ENCODE peak calls at places on chromosomes 11 and 22, in seven cellular contexts. H is mesendoderm; W is RWPE1; R is head of caudate nucleus; G is stimulated activated CD8-positive, alpha-beta memory T cell treated with anti-CD3 and anti-CD28 coated beads, Interleukin-4, amount 100 ng/mL, for 48 hours; Q is dorsolateral prefrontal cortex; K is fibroblast of the aortic adventitia. P is an unnamed sample.

GRCh38 chr11:61967924-61968757 is 707 bp upstream of the FTH1 start:
- DNase-seq in Q (peak; percentile 44), G (peak; percentile 64), W (peak; percentile 42), H (peak; percentile 52), R (peak; percentile 64), K (peak; percentile 26), P (no peak)

GRCh38 chr22:34334893-34335292 is 414.6 kb upstream of the LARGE1 start:
- DNase-seq in Q (no peak), R (no peak), G (no peak), W (no peak), K (no peak), H (peak; percentile 55), P (no peak)

GRCh38 chr22:22687638-22688500 is 43.5 kb downstream of the GGTLC2 start:
- DNase-seq in Q (peak; percentile 11), R (peak; percentile 32), G (peak; percentile 34), H (peak; percentile 41), W (peak; percentile 23), K (peak; percentile 71), P (no peak)

GRCh38 chr11:66800720-66801428 is 42.4 kb upstream of the RCE1 start:
- DNase-seq in W (no peak), G (no peak), K (no peak), R (no peak), H (no peak), Q (no peak), P (no peak)

GRCh38 chr11:12110714-12111481 is 508 bp downstream of the MICAL2 start:
- DNase-seq in W (no peak), R (peak; percentile 8), Q (no peak), G (peak; percentile 50), K (peak; percentile 40), H (no peak), P (peak; percentile 44)

GRCh38 chr11:45219411-45219810 is 66.7 kb downstream of the SYT13 start:
- DNase-seq in W (no peak), Q (no peak), H (no peak), G (no peak), R (no peak), K (no peak), P (no peak)

GRCh38 chr22:37069719-37070118 is 18.2 kb downstream of the KCTD17 start:
- DNase-seq in W (no peak), G (no peak), K (no peak), H (no peak), R (no peak), Q (no peak), P (no peak)

GRCh38 chr11:133174013-133174412 is 358.3 kb downstream of the OPCML start:
- DNase-seq in R (no peak), Q (no peak), G (no peak), W (no peak), H (no peak), K (no peak), P (no peak)

GRCh38 chr11:78205256-78205655 is 16.5 kb downstream of the USP35 start:
- DNase-seq in G (no peak), K (no peak), W (no peak), R (no peak), H (no peak), Q (no peak), P (no peak)

GRCh38 chr11:20025331-20025840 is 134.9 kb downstream of the DBX1 start:
- DNase-seq in H (peak; percentile 81), W (no peak), R (no peak), K (no peak), G (no peak), Q (no peak), P (no peak)

GRCh38 chr11:57203359-57203758 is 21.6 kb downstream of the LRRC55 start:
- DNase-seq in K (peak; percentile 71), W (no peak), H (no peak), G (no peak), Q (no peak), R (no peak), P (no peak)

GRCh38 chr11:2562897-2563215 is 118.0 kb downstream of the KCNQ1 start:
- DNase-seq in Q (no peak), H (no peak), R (no peak), G (no peak), K (no peak), W (no peak), P (no peak)

GRCh38 chr11:28303477-28304191 is 195.4 kb downstream of the METTL15 start:
- DNase-seq in K (peak; percentile 10), G (no peak), Q (no peak), R (no peak), H (no peak), W (no peak), P (no peak)

GRCh38 chr11:116927163-116927772 is 89.8 kb upstream of the APOA1 start:
- DNase-seq in Q (no peak), K (no peak), R (no peak), W (no peak), G (peak; percentile 62), H (no peak), P (no peak)

GRCh38 chr22:26949193-26949592 is 291.8 kb downstream of the MIAT start:
- DNase-seq in Q (no peak), H (peak; percentile 15), R (no peak), G (no peak), W (peak; percentile 8), K (peak; percentile 32), P (no peak)

GRCh38 chr11:11982975-11983374 is 25.5 kb downstream of the DKK3 start:
- DNase-seq in R (no peak), Q (no peak), W (no peak), H (no peak), K (peak; percentile 66), G (no peak), P (no peak)

GRCh38 chr11:95084509-95084908 is 5.1 kb upstream of the ENDOD1 start:
- DNase-seq in R (no peak), W (peak; percentile 58), Q (no peak), G (peak; percentile 61), K (peak; percentile 30), H (peak; percentile 42), P (no peak)

GRCh38 chr11:60756307-60757032 is at the start of gene MS4A15:
- DNase-seq in R (no peak), W (peak; percentile 22), H (peak; percentile 81), K (peak; percentile 2), G (no peak), Q (no peak), P (no peak)

GRCh38 chr22:48268771-48269552 is 1506.5 kb downstream of the TBC1D22A start:
- DNase-seq in Q (no peak), H (no peak), K (no peak), R (no peak), G (no peak), W (no peak), P (no peak)

GRCh38 chr22:39569066-39569465 is 1.5 kb upstream of the CACNA1I start:
- DNase-seq in R (no peak), G (no peak), Q (no peak), W (no peak), H (no peak), K (no peak), P (no peak)

GRCh38 chr22:19871023-19871844 is 16.6 kb upstream of the GNB1L start:
- DNase-seq in H (no peak), K (no peak), G (peak; percentile 15), R (peak; percentile 1), W (no peak), Q (no peak), P (no peak)

GRCh38 chr11:23403210-23404185 is 543.2 kb upstream of the CCDC179 start:
- DNase-seq in Q (no peak), G (no peak), R (no peak), K (no peak), W (no peak), H (no peak), P (no peak)

GRCh38 chr22:24030186-24030702 is 19.1 kb downstream of the CABIN1 start:
- DNase-seq in K (no peak), G (no peak), H (no peak), R (no peak), W (no peak), Q (no peak), P (no peak)

GRCh38 chr11:1520987-1521349 is 34.4 kb upstream of the MOB2 start:
- DNase-seq in W (no peak), G (no peak), R (no peak), H (no peak), Q (no peak), K (no peak), P (no peak)

GRCh38 chr11:8233691-8234424 is 29.8 kb downstream of the LMO1 start:
- DNase-seq in G (no peak), R (no peak), K (no peak), Q (no peak), W (peak; percentile 90), H (peak; percentile 28), P (no peak)

GRCh38 chr22:38766076-38766777 is 10.4 kb upstream of the SUN2 start:
- DNase-seq in R (peak; percentile 74), G (peak; percentile 57), K (peak; percentile 24), Q (peak; percentile 75), H (peak; percentile 89), W (peak; percentile 81), P (peak; percentile 43)

GRCh38 chr11:68053981-68054812 is 15.4 kb downstream of the TCIRG1 start:
- DNase-seq in W (no peak), Q (no peak), R (no peak), H (no peak), K (no peak), G (no peak), P (no peak)

GRCh38 chr11:117909611-117910382 is 19.4 kb downstream of the TMPRSS13 start:
- DNase-seq in H (no peak), Q (no peak), G (no peak), K (no peak), R (no peak), W (no peak), P (no peak)

GRCh38 chr11:32374261-32374711 is 61.1 kb downstream of the WT1 start:
- DNase-seq in Q (no peak), W (no peak), R (no peak), G (peak; percentile 75), H (peak; percentile 88), K (no peak), P (no peak)

GRCh38 chr11:64545605-64546004 is 45.4 kb upstream of the SLC22A12 start:
- DNase-seq in G (no peak), R (no peak), Q (no peak), K (peak; percentile 54), H (no peak), W (peak; percentile 88), P (no peak)

GRCh38 chr11:120185678-120186407 is 25.0 kb upstream of the OAF start:
- DNase-seq in W (no peak), H (no peak), Q (no peak), G (no peak), K (no peak), R (no peak), P (no peak)

GRCh38 chr11:95920460-95921105 is 3.3 kb downstream of the MTMR2 start:
- DNase-seq in W (no peak), K (peak; percentile 41), Q (no peak), G (no peak), H (no peak), R (no peak), P (no peak)

GRCh38 chr11:67274768-67275605 is 8.7 kb downstream of the GRK2 start:
- DNase-seq in G (no peak), H (no peak), Q (no peak), K (no peak), W (no peak), R (no peak), P (no peak)

GRCh38 chr11:113446112-113446511 is 29.1 kb downstream of the DRD2 start:
- DNase-seq in K (no peak), H (no peak), G (peak; percentile 31), W (peak; percentile 71), Q (no peak), R (no peak), P (no peak)

P was measured in nucleus accumbens.